ENCODE peak calls at places on chromosomes 5 and 9, in eight cellular contexts. U is brain pericyte; L is upper lobe of right lung; S is AG08396; Z is CD8-positive, alpha-beta memory T cell; Q is stimulated activated naive CD4-positive, alpha-beta T cell; N is MCF 10A; I is AG20443. P is an unnamed sample.

GRCh38 chr5:78547731-78548189 is 100.8 kb downstream of the LHFPL2 start:
- DNase-seq in S (no peak), Q (no peak), N (peak; percentile 25), U (peak; percentile 90), I (peak; percentile 72), L (no peak), Z (no peak), P (peak; percentile 85)

GRCh38 chr5:73312872-73313510 is 135.6 kb downstream of the FOXD1 start:
- DNase-seq in I (no peak), N (no peak), Z (no peak), L (no peak), S (no peak), Q (no peak), U (no peak), P (peak; percentile 18)

GRCh38 chr9:121860213-121860612 is 208.8 kb downstream of the DAB2IP start:
- DNase-seq in I (no peak), U (no peak), Q (no peak), S (no peak), N (no peak), Z (no peak), L (no peak), P (no peak)

GRCh38 chr5:140023611-140024191 is 19.4 kb downstream of the NRG2 start:
- DNase-seq in N (no peak), S (no peak), Z (no peak), L (no peak), Q (no peak), U (no peak), I (no peak), P (no peak)

GRCh38 chr5:168525856-168526255 is 3.2 kb upstream of the FBLL1 start:
- DNase-seq in Q (no peak), L (no peak), I (no peak), Z (no peak), N (no peak), S (no peak), U (no peak), P (no peak)

GRCh38 chr5:140349244-140349643 is 2.8 kb upstream of the HBEGF start:
- DNase-seq in L (no peak), I (no peak), Z (no peak), U (no peak), S (no peak), Q (no peak), N (peak; percentile 68), P (peak; percentile 51)

GRCh38 chr9:125516381-125516960 is 190.5 kb downstream of the MAPKAP1 start:
- DNase-seq in U (no peak), Q (no peak), L (no peak), Z (no peak), I (no peak), N (no peak), S (no peak), P (no peak)

GRCh38 chr9:126482361-126483044 is 131.2 kb upstream of the LMX1B start:
- DNase-seq in Z (no peak), U (peak; percentile 81), I (peak; percentile 81), S (peak; percentile 81), Q (no peak), L (no peak), N (no peak), P (peak; percentile 62)

GRCh38 chr5:176676361-176676824 is 29.1 kb downstream of the TSPAN17 start:
- DNase-seq in S (no peak), Q (no peak), N (peak; percentile 58), L (no peak), Z (no peak), U (no peak), I (peak; percentile 47), P (peak; percentile 32)

GRCh38 chr9:112380102-112380581 is at the start of gene HSDL2:
- DNase-seq in I (no peak), Q (peak; percentile 46), N (peak; percentile 54), U (no peak), S (no peak), L (no peak), Z (peak; percentile 6), P (no peak)

GRCh38 chr9:33273266-33273971 is 8.6 kb downstream of the CHMP5 start:
- DNase-seq in N (no peak), Q (no peak), S (no peak), I (no peak), U (no peak), Z (no peak), L (no peak), P (peak; percentile 66)

GRCh38 chr5:170701321-170701720 is 82.2 kb upstream of the GABRP start:
- DNase-seq in I (no peak), Z (no peak), U (no peak), Q (no peak), S (no peak), L (no peak), N (no peak), P (no peak)

GRCh38 chr9:23825700-23826099 is 340 bp downstream of the ELAVL2 start:
- DNase-seq in U (no peak), N (peak; percentile 17), Z (no peak), L (no peak), I (no peak), S (no peak), Q (no peak), P (no peak)

GRCh38 chr9:116627433-116627832 is 59.7 kb upstream of the TRIM32 start:
- DNase-seq in N (no peak), S (no peak), U (no peak), I (no peak), L (no peak), Q (no peak), Z (no peak), P (no peak)

GRCh38 chr5:127865273-127865672 is 162.1 kb downstream of the CCDC192 start:
- DNase-seq in U (no peak), Q (no peak), I (no peak), L (no peak), S (no peak), N (no peak), Z (no peak), P (no peak)